ENCODE peak calls at places on chromosomes 16 and 17, in four cellular contexts. J is effector memory CD4-positive, alpha-beta T cell; Y is esophagus squamous epithelium; I is H7. T is an unnamed sample.

GRCh38 chr16:85004587-85005205 is 6.6 kb downstream of the ZDHHC7 start:
- DNase-seq in J (no peak), Y (no peak), I (peak), T (no peak)

GRCh38 chr16:49466881-49467280 is 93.3 kb downstream of the C16orf78 start:
- DNase-seq in J (no peak), Y (no peak), I (peak), T (no peak)

GRCh38 chr16:16118337-16118736 is 105.0 kb downstream of the ABCC6 start:
- DNase-seq in J (no peak), Y (no peak), I (no peak), T (no peak)

GRCh38 chr16:28983644-28984043 is 1.2 kb upstream of the LAT start:
- DNase-seq in J (no peak), Y (no peak), I (peak), T (no peak)

GRCh38 chr17:73290399-73291259 is 21.2 kb downstream of the CDC42EP4 start:
- DNase-seq in J (no peak), Y (no peak), I (no peak), T (no peak)

GRCh38 chr17:1069847-1070246 is 72.9 kb downstream of the TIMM22 start:
- DNase-seq in J (no peak), Y (no peak), I (no peak), T (no peak)

GRCh38 chr16:11349599-11350276 is 4.5 kb downstream of the RMI2 start:
- DNase-seq in J (no peak), Y (no peak), I (peak), T (no peak)

GRCh38 chr16:24524855-24525652 is 14.3 kb upstream of the RBBP6 start:
- DNase-seq in J (no peak), Y (no peak), I (no peak), T (no peak)

GRCh38 chr16:88432174-88432573 is 20.9 kb upstream of the ZFPM1 start:
- DNase-seq in J (no peak), Y (no peak), I (peak), T (no peak)

GRCh38 chr17:76022973-76023899 is 3.9 kb downstream of the EVPL start:
- DNase-seq in J (no peak), Y (no peak), I (no peak), T (no peak)

T was measured in SIG-M5.